ENCODE peak calls at places on chromosomes 11 and 22, in seven cellular contexts. W is OCI-LY7, Q is IMR-90, B is endothelial cell of umbilical vein, C is GM23248, J is mammary epithelial cell, A is trophoblast cell. Z is an unnamed sample. For H3K4me1, the result is how much of the 10 kb centered on the place peaks cover.

GRCh38 chr11:121696947-121697346 is 244.2 kb upstream of the SORL1-AS1 start:
- DNase-seq in A (no peak), Q (no peak), J (no peak), B (no peak), W (no peak), C (no peak), Z (no peak)

GRCh38 chr11:68780829-68781228 is 29.5 kb upstream of the TESMIN start:
- DNase-seq in A (no peak), Q (no peak), C (no peak), B (peak), J (no peak), W (peak), Z (peak)

GRCh38 chr11:68840661-68841653 is 759 bp downstream of the CPT1A start:
- DNase-seq in B (peak), W (peak), J (no peak), C (peak), Q (peak), A (no peak), Z (peak)

GRCh38 chr22:48382197-48382596 is 1445.5 kb downstream of the BRD1 start:
- DNase-seq in C (no peak), J (no peak), B (no peak), W (no peak), Q (no peak), A (no peak), Z (no peak)

GRCh38 chr11:107102692-107103463 is 84.6 kb upstream of the GUCY1A2 start:
- DNase-seq in C (no peak), Q (no peak), B (no peak), A (no peak), J (no peak), W (no peak), Z (no peak)

GRCh38 chr11:7072401-7073028 is 16.3 kb upstream of the RBMXL2 start:
- DNase-seq in Q (no peak), W (no peak), C (no peak), B (no peak), A (no peak), J (no peak), Z (peak)

GRCh38 chr11:113162590-113162961 is 151.8 kb upstream of the TTC12 start:
- DNase-seq in B (no peak), A (no peak), J (no peak), C (no peak), Q (no peak), W (no peak), Z (no peak)

GRCh38 chr22:31852691-31853370 is 91.5 kb upstream of the YWHAH start:
- DNase-seq in W (no peak), A (no peak), B (no peak), J (no peak), Q (peak), C (peak), Z (no peak)

GRCh38 chr11:111602865-111603632 is 800 bp downstream of the SIK2 start:
- DNase-seq in W (peak), J (peak), C (peak), B (no peak), A (peak), Q (peak), Z (peak)

GRCh38 chr11:113384551-113384950 is 3.0 kb upstream of the ANKK1 start:
- DNase-seq in A (peak), Q (peak), C (peak), W (no peak), B (peak), J (peak), Z (peak)

GRCh38 chr11:65867284-65868071 is 5.1 kb downstream of the EFEMP2 start:
- DNase-seq in J (no peak), Q (no peak), A (no peak), C (no peak), W (peak), B (no peak), Z (no peak)

GRCh38 chr11:6505577-6506240 is 8.6 kb downstream of the DNHD1 start:
- DNase-seq in Q (peak), A (peak), B (peak), W (peak), J (peak), C (peak), Z (peak)

GRCh38 chr22:39920134-39920743 is 19.4 kb downstream of the GRAP2 start:
- DNase-seq in A (no peak), J (no peak), B (no peak), W (no peak), Q (no peak), C (no peak), Z (no peak)

GRCh38 chr11:123473941-123474668 is 44.0 kb downstream of the GRAMD1B start:
- DNase-seq in A (no peak), C (peak), Q (peak), B (peak), W (no peak), J (peak), Z (no peak)

GRCh38 chr22:48640890-48641771 is 1186.5 kb downstream of the BRD1 start:
- DNase-seq in C (no peak), W (no peak), A (no peak), J (no peak), Q (no peak), B (no peak), Z (no peak)

GRCh38 chr22:38317995-38318715 is 922 bp upstream of the CSNK1E start:
- DNase-seq in B (peak), Q (peak), W (no peak), J (peak), C (peak), A (peak), Z (peak)

GRCh38 chr11:86608251-86608799 is 64.1 kb downstream of the ME3 start:
- DNase-seq in C (peak), B (peak), J (peak), Q (peak), A (peak), W (peak), Z (peak)

GRCh38 chr11:18790820-18791174 is 801 bp downstream of the PTPN5 start:
- DNase-seq in A (no peak), C (no peak), B (no peak), Q (no peak), J (no peak), W (no peak), Z (no peak)

GRCh38 chr11:133966924-133967598 is 10.3 kb upstream of the IGSF9B start:
- DNase-seq in C (peak), J (no peak), A (no peak), B (no peak), Q (no peak), W (no peak), Z (no peak)

GRCh38 chr11:113647856-113648255 is 58.3 kb downstream of the TMPRSS5 start:
- DNase-seq in A (peak), W (no peak), C (peak), B (no peak), J (no peak), Q (no peak), Z (no peak)

GRCh38 chr11:93547768-93548167 is 4.6 kb upstream of the SMCO4 start:
- DNase-seq in Q (no peak), J (no peak), A (no peak), C (no peak), B (no peak), W (no peak), Z (no peak)

GRCh38 chr11:66119348-66120133 is 49.5 kb downstream of the PACS1 start:
- DNase-seq in Q (peak), W (no peak), B (peak), C (peak), J (peak), A (peak), Z (peak)

GRCh38 chr22:24367841-24368240 is 59.6 kb upstream of the ADORA2A start:
- DNase-seq in B (no peak), A (no peak), C (peak), J (no peak), W (no peak), Q (peak), Z (no peak)

GRCh38 chr11:117559698-117560097 is 232.0 kb downstream of the CEP164 start:
- DNase-seq in J (no peak), B (no peak), W (no peak), A (no peak), C (no peak), Q (no peak), Z (no peak)

GRCh38 chr22:50264104-50264745 is 2.7 kb upstream of the MAPK12 start:
- DNase-seq in C (no peak), A (no peak), Q (no peak), J (no peak), B (no peak), W (no peak), Z (no peak)

GRCh38 chr11:4748435-4748834 is 21.3 kb downstream of the OR51F1 start:
- DNase-seq in A (no peak), B (no peak), C (peak), Q (peak), J (peak), W (no peak), Z (no peak)

GRCh38 chr22:42322562-42322926 is 52.1 kb upstream of the TCF20 start:
- DNase-seq in A (no peak), J (no peak), Q (no peak), C (no peak), B (no peak), W (no peak), Z (no peak)

GRCh38 chr11:13463779-13464290 is 813 bp upstream of the BTBD10 start:
- DNase-seq in A (peak), B (no peak), C (no peak), Q (no peak), J (no peak), W (no peak), Z (no peak)

GRCh38 chr11:46912526-46913150 is 5.7 kb downstream of the LRP4 start:
- DNase-seq in B (no peak), A (no peak), J (no peak), Q (no peak), W (no peak), C (no peak), Z (peak)

GRCh38 chr11:46914910-46915309 is 3.4 kb downstream of the LRP4 start:
- DNase-seq in C (no peak), W (no peak), A (no peak), B (no peak), Q (no peak), J (no peak), Z (no peak)

GRCh38 chr11:46914363-46914762 is 4.0 kb downstream of the LRP4 start:
- DNase-seq in C (peak), Q (peak), A (no peak), J (peak), B (no peak), W (no peak), Z (no peak)

GRCh38 chr11:46916251-46916650 is 2.1 kb downstream of the LRP4 start:
- DNase-seq in B (no peak), C (peak), J (no peak), W (no peak), A (peak), Q (no peak), Z (no peak)

GRCh38 chr11:46913484-46913883 is 4.9 kb downstream of the LRP4 start:
- DNase-seq in J (no peak), A (no peak), Q (no peak), C (no peak), B (no peak), W (no peak), Z (no peak)
- H2AFZ ChIP-seq in J (no peak), A (no peak), Q (no peak), C (no peak), B (no peak), W (no peak), Z (no peak)

DNA sequence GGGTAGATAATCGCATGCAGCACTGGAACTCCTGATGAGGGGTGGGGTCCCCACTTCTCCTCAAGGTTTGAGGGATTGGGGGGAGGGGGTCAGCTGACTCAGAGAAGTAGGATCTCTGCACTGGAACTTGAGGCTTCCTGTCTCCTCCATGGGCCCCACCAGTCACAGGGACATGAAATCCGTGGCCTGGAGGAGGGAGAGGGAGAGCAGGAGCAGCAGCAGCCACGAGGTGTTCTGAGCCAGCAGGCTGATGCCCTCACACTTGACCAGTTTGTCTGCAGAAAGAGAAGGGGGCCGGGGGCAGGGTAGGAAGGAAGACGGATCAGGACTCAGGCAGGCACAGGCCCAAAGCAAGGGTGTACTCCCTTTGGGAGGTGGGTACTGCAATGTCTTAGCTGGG is 3.7 kb downstream of the THY1 start:
- DNase-seq in J (no peak), Q (no peak), C (no peak), W (no peak), A (no peak), B (no peak), Z (no peak)
- H3K4me1 ChIP-seq in J (under half), Q (under half), C (under half), W (under half), A (under half), B (under half), Z (under half)

GRCh38 chr11:61488651-61489291 is 19.8 kb upstream of the LRRC10B start:
- DNase-seq in C (peak), Q (no peak), B (no peak), A (peak), W (no peak), J (peak), Z (peak)
- H3K4me3 ChIP-seq in C (no peak), Q (no peak), B (no peak), A (no peak), W (no peak), J (peak), Z (no peak)

GRCh38 chr11:104893876-104894275 is 4.4 kb downstream of the CASP12 start:
- DNase-seq in A (no peak), J (no peak), B (peak), Q (no peak), C (no peak), W (no peak), Z (no peak)
- H2AFZ ChIP-seq in A (no peak), J (no peak), B (no peak), Q (no peak), C (no peak), W (no peak), Z (no peak)

GRCh38 chr11:118914178-118914918 is 11.4 kb downstream of the BCL9L start:
- DNase-seq in J (peak), C (no peak), A (no peak), B (no peak), W (peak), Q (no peak), Z (no peak)
- H3K4me1 ChIP-seq in J (half or more), C (half or more), A (half or more), B (half or more), W (half or more), Q (half or more), Z (half or more)